ENCODE peak calls at places on chromosomes 3 and 15, in four cellular contexts. T is fibroblast of lung, G is HCT116, S is suprapubic skin. O is an unnamed sample.
A peak's percentile ranks its signal among the peaks of the same experiment; 100 is the strongest.

GRCh38 chr15:41018534-41018933 is 65.3 kb downstream of the CHAC1 start:
- DNase-seq in G (no peak), S (no peak), T (peak; percentile 48), O (no peak)

GRCh38 chr3:119175869-119176756 is 2.7 kb downstream of the UPK1B start:
- DNase-seq in S (no peak), T (peak; percentile 72), G (no peak), O (no peak)

GRCh38 chr3:102151935-102152334 is 282.9 kb upstream of the ZPLD1 start:
- DNase-seq in T (no peak), G (no peak), S (no peak), O (no peak)

GRCh38 chr3:123684636-123685035 is 99.8 kb upstream of the HACD2 start:
- DNase-seq in G (no peak), S (no peak), T (no peak), O (no peak)

GRCh38 chr3:178320481-178321352 is 215.5 kb upstream of the KCNMB2 start:
- DNase-seq in G (no peak), S (no peak), T (peak; percentile 86), O (no peak)

GRCh38 chr3:102156426-102156825 is 278.4 kb upstream of the ZPLD1 start:
- DNase-seq in S (no peak), T (peak; percentile 92), G (no peak), O (no peak)

GRCh38 chr15:94075349-94075748 is 156.0 kb upstream of the MCTP2 start:
- DNase-seq in G (no peak), S (peak; percentile 90), T (peak; percentile 29), O (peak; percentile 96)

GRCh38 chr15:89554247-89554646 is 21.0 kb upstream of the TICRR start:
- DNase-seq in T (no peak), G (no peak), S (no peak), O (no peak)

GRCh38 chr15:45088801-45089711 is 24.9 kb downstream of the DUOX2 start:
- DNase-seq in G (no peak), S (no peak), T (no peak), O (no peak)

GRCh38 chr3:188950006-188950405 is 221.8 kb upstream of the TPRG1 start:
- DNase-seq in G (no peak), T (no peak), S (no peak), O (no peak)

GRCh38 chr3:182702216-182702615 is 91.1 kb upstream of the ATP11B start:
- DNase-seq in T (no peak), S (no peak), G (no peak), O (no peak)

GRCh38 chr3:111241960-111242359 is 170.3 kb downstream of the NECTIN3 start:
- DNase-seq in T (no peak), G (no peak), S (no peak), O (no peak)

GRCh38 chr15:65323071-65323511 is 18.6 kb downstream of the RNU5B-1 start:
- DNase-seq in G (no peak), T (peak; percentile 47), S (no peak), O (no peak)

GRCh38 chr15:81480645-81481053 is 106.6 kb upstream of the TMC3 start:
- DNase-seq in G (peak; percentile 24), S (no peak), T (peak; percentile 39), O (no peak)

GRCh38 chr3:76438971-76439370 is 600.9 kb upstream of the ROBO2 start:
- DNase-seq in T (peak; percentile 57), S (no peak), G (no peak), O (no peak)

GRCh38 chr3:72660270-72661114 is 187.8 kb downstream of the SHQ1 start:
- DNase-seq in T (peak; percentile 32), G (no peak), S (no peak), O (no peak)

GRCh38 chr3:44342191-44342790 is 3.7 kb downstream of the TCAIM start:
- DNase-seq in G (no peak), T (peak; percentile 81), S (no peak), O (no peak)

GRCh38 chr3:108089544-108089943 is 1.3 kb downstream of the CD47 start:
- DNase-seq in G (no peak), T (peak; percentile 6), S (no peak), O (no peak)

GRCh38 chr3:108389361-108389760 is 93.0 kb downstream of the HHLA2 start:
- DNase-seq in S (no peak), T (no peak), G (no peak), O (no peak)

GRCh38 chr15:34223904-34224596 is 766 bp upstream of the EMC4 start:
- DNase-seq in G (no peak), T (no peak), S (no peak), O (no peak)

GRCh38 chr15:84656972-84657371 is 1.0 kb downstream of the NMB start:
- DNase-seq in T (no peak), G (no peak), S (no peak), O (no peak)

GRCh38 chr15:27506752-27507151 is 535.8 kb downstream of the GABRG3 start:
- DNase-seq in G (no peak), S (no peak), T (no peak), O (no peak)

GRCh38 chr15:82810863-82811421 is 1.5 kb downstream of the WHAMM start:
- DNase-seq in T (no peak), S (no peak), G (no peak), O (no peak)

GRCh38 chr15:58748787-58749531 is 548 bp downstream of the ADAM10 start:
- DNase-seq in T (peak; percentile 45), S (peak; percentile 84), G (no peak), O (no peak)

GRCh38 chr3:194900886-194901522 is 215.3 kb downstream of the FAM43A start:
- DNase-seq in S (no peak), G (no peak), T (no peak), O (no peak)

GRCh38 chr3:171088984-171089754 is 62.6 kb upstream of the SLC2A2 start:
- DNase-seq in G (peak; percentile 18), S (no peak), T (peak; percentile 99), O (no peak)

GRCh38 chr15:35506272-35506870 is 39.6 kb downstream of the DPH6 start:
- DNase-seq in S (no peak), G (no peak), T (no peak), O (no peak)

GRCh38 chr3:133490468-133491351 is 82.8 kb upstream of the CDV3 start:
- DNase-seq in S (no peak), G (no peak), T (no peak), O (no peak)

GRCh38 chr3:127450331-127450730 is 140.2 kb downstream of the TPRA1 start:
- DNase-seq in S (peak; percentile 60), G (no peak), T (no peak), O (no peak)

GRCh38 chr3:126194713-126195305 is 14.4 kb upstream of the ALDH1L1 start:
- DNase-seq in T (no peak), G (no peak), S (no peak), O (no peak)

GRCh38 chr15:25439456-25439836 is 622 bp upstream of the UBE3A start:
- DNase-seq in T (peak; percentile 27), S (no peak), G (peak; percentile 6), O (no peak)

GRCh38 chr3:23079976-23080375 is 123.2 kb upstream of the UBE2E2 start:
- DNase-seq in S (no peak), G (no peak), T (peak; percentile 25), O (no peak)

GRCh38 chr3:56351496-56351895 is 116.8 kb downstream of the ERC2 start:
- DNase-seq in T (no peak), G (no peak), S (no peak), O (no peak)

GRCh38 chr3:46052531-46052930 is 25.2 kb upstream of the XCR1 start:
- DNase-seq in G (no peak), T (no peak), S (no peak), O (no peak)

GRCh38 chr3:120438216-120438615 is 12.6 kb downstream of the FSTL1 start:
- DNase-seq in T (no peak), G (no peak), S (no peak), O (no peak)

GRCh38 chr3:120438971-120439370 is 11.8 kb downstream of the FSTL1 start:
- DNase-seq in T (peak; percentile 92), G (no peak), S (no peak), O (peak; percentile 82)

GRCh38 chr3:120440762-120441161 is 10.0 kb downstream of the FSTL1 start:
- DNase-seq in G (no peak), S (peak; percentile 49), T (no peak), O (no peak)

GRCh38 chr3:120441776-120442175 is 9.0 kb downstream of the FSTL1 start:
- DNase-seq in G (no peak), T (no peak), S (no peak), O (no peak)

GRCh38 chr3:120440001-120440703 is 10.6 kb downstream of the FSTL1 start:
- DNase-seq in T (peak; percentile 81), G (no peak), S (peak; percentile 58), O (no peak)
- H3K4me1 ChIP-seq in T (peaks cover 42% of the 10 kb centered on the region), G (peaks cover 2% of the 10 kb centered on the region), S (peaks cover 51% of the 10 kb centered on the region), O (peaks cover 96% of the 10 kb centered on the region)

GRCh38 chr3:7249493-7250076 is 388.7 kb downstream of the GRM7 start:
- DNase-seq in S (no peak), G (no peak), T (peak; percentile 55), O (no peak)
- H3K4me1 ChIP-seq in S (no peaks in the 10 kb centered on the region), G (no peaks in the 10 kb centered on the region), T (no peaks in the 10 kb centered on the region), O (no peaks in the 10 kb centered on the region)

GRCh38 chr3:69764861-69765260 is 25.6 kb downstream of the MITF start:
- DNase-seq in T (peak; percentile 54), S (no peak), G (no peak), O (no peak)

GRCh38 chr3:69762790-69763229 is 23.5 kb downstream of the MITF start:
- DNase-seq in S (no peak), G (no peak), T (no peak), O (no peak)

GRCh38 chr3:69763976-69764851 is 24.9 kb downstream of the MITF start:
- DNase-seq in G (no peak), S (no peak), T (peak; percentile 48), O (no peak)

GRCh38 chr3:69761896-69762789 is 22.9 kb downstream of the MITF start:
- DNase-seq in G (no peak), S (no peak), T (peak; percentile 90), O (no peak)

GRCh38 chr3:69763458-69763857 is 24.2 kb downstream of the MITF start:
- DNase-seq in T (no peak), G (no peak), S (no peak), O (no peak)
- H3K4me1 ChIP-seq in T (peaks cover 25% of the 10 kb centered on the region), G (no peaks in the 10 kb centered on the region), S (peaks cover 67% of the 10 kb centered on the region), O (peaks cover 82% of the 10 kb centered on the region)

GRCh38 chr15:67157779-67158366 is 92.5 kb downstream of the SMAD3 start:
- DNase-seq in S (no peak), G (no peak), T (no peak), O (no peak)
- H3K4me1 ChIP-seq in S (peaks cover 37% of the 10 kb centered on the region), G (peaks cover 6% of the 10 kb centered on the region), T (peaks cover 7% of the 10 kb centered on the region), O (peaks cover 55% of the 10 kb centered on the region)

GRCh38 chr3:129226374-129226773 is 23.0 kb upstream of the COPG1 start:
- DNase-seq in S (peak; percentile 90), G (peak; percentile 57), T (peak; percentile 97), O (no peak)
- H3K4me1 ChIP-seq in S (peaks cover 62% of the 10 kb centered on the region), G (peaks cover 36% of the 10 kb centered on the region), T (peaks cover 18% of the 10 kb centered on the region), O (peaks cover 59% of the 10 kb centered on the region)

O was measured in vagina.